ENCODE peak calls at places on chromosomes 2 and 18, in seven cellular contexts. B is cardiac fibroblast, Z is H7, R is hepatocyte, D is psoas muscle, K is fibroblast of the aortic adventitia, W is cardiac muscle cell. V is an unnamed sample.

GRCh38 chr2:63038034-63038433 is 12.6 kb upstream of the OTX1 start:
- DNase-seq in B (no peak), Z (no peak), R (no peak), D (no peak), K (no peak), W (no peak), V (no peak)

GRCh38 chr2:178473931-178474330 is 4.5 kb downstream of the FKBP7 start:
- DNase-seq in B (peak), Z (no peak), R (no peak), D (no peak), K (peak), W (no peak), V (no peak)

GRCh38 chr2:203869207-203869606 is 1.6 kb downstream of the CTLA4 start:
- DNase-seq in B (no peak), Z (no peak), R (no peak), D (no peak), K (no peak), W (no peak), V (no peak)

GRCh38 chr2:105417789-105418475 is 19.1 kb upstream of the FHL2 start:
- DNase-seq in B (peak), Z (no peak), R (no peak), D (no peak), K (peak), W (no peak), V (no peak)

GRCh38 chr2:207165121-207166038 is at the start of gene KLF7:
- DNase-seq in B (peak), Z (peak), R (peak), D (peak), K (peak), W (peak), V (no peak)

GRCh38 chr2:34738691-34739090 is 1139.6 kb upstream of the FAM98A start:
- DNase-seq in B (no peak), Z (peak), R (no peak), D (no peak), K (no peak), W (peak), V (no peak)

GRCh38 chr18:963276-963675 is 58.6 kb downstream of the ADCYAP1 start:
- DNase-seq in B (no peak), Z (no peak), R (no peak), D (no peak), K (no peak), W (peak), V (no peak)

GRCh38 chr2:233300401-233300800 is 7.2 kb upstream of the SAG start:
- DNase-seq in B (no peak), Z (no peak), R (no peak), D (no peak), K (no peak), W (no peak), V (no peak)

GRCh38 chr2:19577668-19578067 is 219.2 kb upstream of the OSR1 start:
- DNase-seq in B (no peak), Z (no peak), R (no peak), D (no peak), K (peak), W (no peak), V (no peak)

GRCh38 chr18:55416791-55417190 is 171.2 kb downstream of the TCF4 start:
- DNase-seq in B (no peak), Z (no peak), R (no peak), D (no peak), K (no peak), W (no peak), V (no peak)

GRCh38 chr2:239971115-239971514 is 54.0 kb downstream of the NDUFA10 start:
- DNase-seq in B (no peak), Z (no peak), R (no peak), D (no peak), K (no peak), W (no peak), V (no peak)

GRCh38 chr18:6412933-6413472 is 1.7 kb downstream of the L3MBTL4 start:
- DNase-seq in B (no peak), Z (no peak), R (no peak), D (no peak), K (no peak), W (no peak), V (no peak)

GRCh38 chr18:6413554-6414117 is 1.1 kb downstream of the L3MBTL4 start:
- DNase-seq in B (no peak), Z (peak), R (no peak), D (no peak), K (no peak), W (peak), V (no peak)

GRCh38 chr18:6411367-6411766 is 3.3 kb downstream of the L3MBTL4 start:
- DNase-seq in B (no peak), Z (no peak), R (no peak), D (no peak), K (no peak), W (no peak), V (no peak)

GRCh38 chr18:6414118-6414722 is 491 bp downstream of the L3MBTL4 start:
- DNase-seq in B (peak), Z (peak), R (peak), D (peak), K (no peak), W (peak), V (no peak)

GRCh38 chr18:6414723-6415362 is at the start of gene L3MBTL4:
- DNase-seq in B (no peak), Z (peak), R (peak), D (peak), K (no peak), W (peak), V (no peak)
- H3K4me3 ChIP-seq in B (peak), Z (peak), R (peak), D (peak), K (peak), W (peak), V (peak)

DNA sequence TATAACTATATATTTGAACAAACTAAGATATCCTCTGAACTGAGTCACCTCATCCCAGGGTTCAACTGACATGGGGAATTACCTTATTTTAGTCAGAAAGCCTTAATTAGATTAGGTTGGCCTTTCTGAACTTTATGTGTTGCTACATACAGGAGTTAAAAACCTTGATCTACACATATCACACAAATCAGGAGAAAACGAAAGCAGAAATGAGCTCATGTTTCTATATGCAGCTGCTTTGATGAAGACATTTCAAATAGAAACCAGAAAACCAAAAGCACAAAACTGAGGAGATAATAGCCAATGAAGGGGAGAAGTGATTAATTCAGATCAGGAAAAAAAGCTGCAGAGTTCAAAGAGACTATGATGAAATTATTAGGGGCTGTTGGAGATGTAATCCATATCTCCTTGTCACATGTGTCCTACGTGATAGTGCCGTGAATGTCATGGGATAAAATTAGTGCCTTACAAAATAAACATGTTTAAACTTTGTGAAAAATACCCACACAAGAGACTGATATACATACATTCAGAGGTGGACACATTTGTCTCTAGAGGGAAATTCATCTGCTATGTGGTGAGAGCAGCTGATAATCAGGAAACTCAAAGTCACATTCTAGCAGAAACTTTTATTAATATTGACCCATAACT is 255.0 kb downstream of the CAMKMT start:
- DNase-seq in B (no peak), Z (no peak), R (no peak), D (no peak), K (no peak), W (no peak), V (no peak)
- H3K4me3 ChIP-seq in B (no peak), Z (no peak), R (no peak), D (peak), K (no peak), W (no peak), V (no peak)

GRCh38 chr2:101473911-101474751 is 781 bp downstream of the RFX8 start:
- DNase-seq in B (peak), Z (peak), R (peak), D (peak), K (peak), W (peak), V (no peak)
- H3K4me3 ChIP-seq in B (peak), Z (peak), R (peak), D (peak), K (peak), W (peak), V (peak)

DNA sequence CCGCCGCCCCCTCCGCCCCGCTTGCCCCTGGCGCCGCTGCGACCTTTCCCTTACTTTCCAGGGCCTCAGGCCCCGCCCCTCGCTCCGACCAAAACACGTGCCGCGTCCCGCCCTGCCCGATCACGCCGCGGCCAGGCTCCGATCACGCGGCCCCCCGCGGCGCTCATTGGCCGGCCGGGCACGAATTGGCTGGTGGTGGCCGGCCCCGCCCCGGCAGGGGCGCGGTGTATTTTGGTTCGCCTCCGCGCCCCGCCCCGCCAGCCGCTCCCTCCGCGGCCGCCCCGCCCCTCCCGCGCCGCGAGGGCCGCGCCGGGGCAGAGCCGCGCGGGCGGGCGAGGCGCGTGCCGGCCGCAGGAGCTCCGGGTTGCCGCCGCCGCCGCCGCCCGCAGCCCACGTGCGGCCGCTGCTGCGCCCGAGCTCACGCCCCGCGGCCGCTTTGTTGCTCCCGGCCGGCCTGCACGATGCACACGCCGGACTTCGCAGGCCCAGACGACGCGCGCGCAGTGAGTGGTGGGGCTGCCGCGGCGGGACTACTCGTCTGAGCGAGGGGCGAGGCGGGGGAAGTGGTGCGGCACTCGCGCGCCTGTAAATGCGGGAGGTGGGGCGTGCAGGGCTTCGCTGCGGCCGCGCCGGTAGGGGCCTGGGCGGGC is at the start of gene KLF11:
- DNase-seq in B (peak), Z (peak), R (peak), D (peak), K (peak), W (peak), V (peak)
- H3K4me3 ChIP-seq in B (peak), Z (peak), R (peak), D (peak), K (peak), W (peak), V (peak)

GRCh38 chr18:49565101-49565500 is 3.2 kb downstream of the LIPG start:
- DNase-seq in B (no peak), Z (no peak), R (no peak), D (no peak), K (no peak), W (no peak), V (no peak)
- H3K4me3 ChIP-seq in B (peak), Z (no peak), R (no peak), D (no peak), K (no peak), W (no peak), V (peak)

DNA sequence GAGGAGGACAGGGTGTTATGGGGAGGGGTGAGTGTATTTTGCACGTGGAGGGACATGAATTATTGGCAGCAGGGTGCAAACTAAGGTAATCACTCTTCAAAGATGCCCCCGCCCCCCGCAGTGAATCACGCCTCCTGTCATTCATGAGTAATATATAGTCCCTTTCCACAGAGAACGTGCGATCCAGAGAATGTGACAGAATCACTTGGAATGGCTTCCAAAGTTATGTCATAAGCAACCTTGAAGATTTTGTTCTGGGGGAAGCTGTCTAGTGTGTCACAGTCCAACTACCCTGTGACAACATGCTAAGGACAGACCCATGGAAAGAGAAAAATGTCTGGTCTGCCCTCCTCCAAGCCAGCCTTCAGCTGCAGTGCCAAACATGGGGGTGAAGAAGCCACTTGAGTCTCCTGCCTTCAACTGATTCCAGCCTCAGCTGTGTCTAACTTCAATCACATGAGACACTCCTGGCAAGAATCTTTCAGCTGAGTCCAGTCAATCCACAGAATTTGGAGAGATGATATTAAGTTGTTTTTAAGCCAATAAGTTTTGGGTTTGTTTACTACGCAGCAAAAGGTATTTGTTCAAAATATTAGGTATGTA is 259.1 kb downstream of the SS18 start:
- DNase-seq in B (no peak), Z (no peak), R (no peak), D (peak), K (no peak), W (no peak), V (no peak)
- H3K4me3 ChIP-seq in B (no peak), Z (no peak), R (no peak), D (no peak), K (no peak), W (no peak), V (no peak)

GRCh38 chr2:7931808-7932207 is 750.0 kb upstream of the ID2 start:
- DNase-seq in B (no peak), Z (no peak), R (no peak), D (no peak), K (no peak), W (no peak), V (no peak)
- H3K4me3 ChIP-seq in B (no peak), Z (no peak), R (no peak), D (no peak), K (no peak), W (no peak), V (no peak)

V was measured in retinal pigment epithelial cell.